ENCODE peak calls at places on chromosomes 11 and 22, in four cellular contexts. One of them, this sample, is unnamed.

GRCh38 chr11:113528982-113529381 is 53.8 kb upstream of the DRD2 start:
- DNase-seq in GM12878: no peak
- DNase-seq in K562: no peak
- DNase-seq in HCT116: no peak
- DNase-seq in this sample: no peak

GRCh38 chr11:130915556-130916237 is 582 bp downstream of the SNX19 start:
- DNase-seq in GM12878: no peak
- DNase-seq in HCT116: no peak
- DNase-seq in K562: no peak
- DNase-seq in this sample: no peak

GRCh38 chr11:76207642-76208378 is 1.5 kb upstream of the WNT11 start:
- DNase-seq in K562: peak
- DNase-seq in HCT116: peak
- DNase-seq in GM12878: no peak
- DNase-seq in this sample: no peak

GRCh38 chr22:28799834-28800307 is 498 bp downstream of the XBP1 start:
- DNase-seq in GM12878: no peak
- DNase-seq in HCT116: no peak
- DNase-seq in K562: peak
- DNase-seq in this sample: no peak

GRCh38 chr11:74018331-74019005 is 9.6 kb upstream of the UCP3 start:
- DNase-seq in HCT116: no peak
- DNase-seq in K562: no peak
- DNase-seq in GM12878: no peak
- DNase-seq in this sample: no peak

GRCh38 chr22:25081409-25081824 is 118.2 kb upstream of the CRYBB3 start:
- DNase-seq in K562: peak
- DNase-seq in HCT116: peak
- DNase-seq in GM12878: no peak
- DNase-seq in this sample: no peak

GRCh38 chr11:130671801-130672700 is 223.6 kb downstream of the ADAMTS15 start:
- DNase-seq in GM12878: no peak
- DNase-seq in K562: no peak
- DNase-seq in HCT116: no peak
- DNase-seq in this sample: no peak

GRCh38 chr22:19990188-19990587 is 26.4 kb downstream of the ARVCF start:
- DNase-seq in HCT116: no peak
- DNase-seq in K562: no peak
- DNase-seq in GM12878: no peak
- DNase-seq in this sample: no peak

GRCh38 chr11:18264035-18264434 is 2.0 kb upstream of the SAA1 start:
- DNase-seq in GM12878: peak
- DNase-seq in K562: no peak
- DNase-seq in HCT116: no peak
- DNase-seq in this sample: no peak

GRCh38 chr11:74686792-74687191 is 44.4 kb downstream of the CHRDL2 start:
- DNase-seq in K562: no peak
- DNase-seq in HCT116: no peak
- DNase-seq in GM12878: no peak
- DNase-seq in this sample: no peak

GRCh38 chr11:72228229-72228843 is 3.8 kb downstream of the INPPL1 start:
- DNase-seq in K562: no peak
- DNase-seq in GM12878: no peak
- DNase-seq in HCT116: no peak
- DNase-seq in this sample: no peak

GRCh38 chr11:10641314-10642206 is 52.0 kb downstream of the IRAG1 start:
- DNase-seq in K562: no peak
- DNase-seq in HCT116: no peak
- DNase-seq in GM12878: peak
- DNase-seq in this sample: no peak

GRCh38 chr11:130278745-130279144 is 36.0 kb downstream of the ZBTB44 start:
- DNase-seq in K562: no peak
- DNase-seq in HCT116: no peak
- DNase-seq in GM12878: no peak
- DNase-seq in this sample: no peak

GRCh38 chr22:23240639-23241389 is 60.5 kb downstream of the BCR start:
- DNase-seq in K562: peak
- DNase-seq in GM12878: no peak
- DNase-seq in HCT116: no peak
- DNase-seq in this sample: no peak

GRCh38 chr11:88535916-88536547 is 198.5 kb upstream of the CTSC start:
- DNase-seq in GM12878: no peak
- DNase-seq in HCT116: peak
- DNase-seq in K562: no peak
- DNase-seq in this sample: no peak

GRCh38 chr11:40328890-40329617 is 1130.4 kb downstream of the LRRC4C start:
- DNase-seq in GM12878: no peak
- DNase-seq in HCT116: no peak
- DNase-seq in K562: no peak
- DNase-seq in this sample: no peak

GRCh38 chr11:32429477-32429876 is 5.9 kb downstream of the WT1 start:
- DNase-seq in K562: no peak
- DNase-seq in GM12878: no peak
- DNase-seq in HCT116: no peak
- DNase-seq in this sample: peak

GRCh38 chr11:126421243-126421642 is 65.8 kb downstream of the ST3GAL4 start:
- DNase-seq in GM12878: no peak
- DNase-seq in K562: no peak
- DNase-seq in HCT116: no peak
- DNase-seq in this sample: no peak

GRCh38 chr11:78350101-78350645 is 67.4 kb downstream of the GAB2 start:
- DNase-seq in GM12878: peak
- DNase-seq in HCT116: no peak
- DNase-seq in K562: no peak
- DNase-seq in this sample: no peak

GRCh38 chr22:21563912-21564311 is 3.6 kb upstream of the UBE2L3 start:
- DNase-seq in K562: no peak
- DNase-seq in HCT116: no peak
- DNase-seq in GM12878: no peak
- DNase-seq in this sample: no peak

GRCh38 chr22:35628732-35629131 is 11.6 kb upstream of the MB start:
- DNase-seq in GM12878: no peak
- DNase-seq in HCT116: no peak
- DNase-seq in K562: no peak
- DNase-seq in this sample: no peak

GRCh38 chr22:39138357-39138997 is 14.0 kb downstream of the CBX7 start:
- DNase-seq in GM12878: no peak
- DNase-seq in K562: no peak
- DNase-seq in HCT116: no peak
- DNase-seq in this sample: no peak

GRCh38 chr11:12581923-12582322 is 92.3 kb upstream of the TEAD1 start:
- DNase-seq in HCT116: peak
- DNase-seq in K562: no peak
- DNase-seq in GM12878: no peak
- DNase-seq in this sample: no peak

GRCh38 chr11:107591098-107591445 is at the start of gene ELMOD1:
- DNase-seq in GM12878: no peak
- DNase-seq in K562: peak
- DNase-seq in HCT116: no peak
- DNase-seq in this sample: no peak

GRCh38 chr11:108958446-108959123 is 293.7 kb downstream of the DDX10 start:
- DNase-seq in K562: no peak
- DNase-seq in HCT116: no peak
- DNase-seq in GM12878: no peak
- DNase-seq in this sample: no peak

GRCh38 chr22:45475876-45476514 is 26.7 kb upstream of the FBLN1 start:
- DNase-seq in HCT116: no peak
- DNase-seq in K562: no peak
- DNase-seq in GM12878: no peak
- DNase-seq in this sample: no peak

GRCh38 chr11:86916330-86916729 is 38.9 kb downstream of the FZD4 start:
- DNase-seq in GM12878: no peak
- DNase-seq in K562: no peak
- DNase-seq in HCT116: peak
- DNase-seq in this sample: no peak

GRCh38 chr22:23197836-23198235 is 17.5 kb downstream of the BCR start:
- DNase-seq in GM12878: no peak
- DNase-seq in HCT116: no peak
- DNase-seq in K562: peak
- DNase-seq in this sample: no peak

GRCh38 chr11:96708469-96708868 is 318.7 kb downstream of the JRKL start:
- DNase-seq in HCT116: no peak
- DNase-seq in K562: no peak
- DNase-seq in GM12878: no peak
- DNase-seq in this sample: no peak

GRCh38 chr11:58864335-58864734 is 19.8 kb upstream of the GLYATL2 start:
- DNase-seq in K562: no peak
- DNase-seq in HCT116: no peak
- DNase-seq in GM12878: no peak
- DNase-seq in this sample: no peak

GRCh38 chr11:129798212-129798611 is 17.4 kb upstream of the TMEM45B start:
- DNase-seq in K562: no peak
- DNase-seq in GM12878: no peak
- DNase-seq in HCT116: no peak
- DNase-seq in this sample: no peak

GRCh38 chr11:83863272-83863671 is 577.1 kb upstream of the CCDC90B start:
- DNase-seq in K562: no peak
- DNase-seq in GM12878: no peak
- DNase-seq in HCT116: no peak
- DNase-seq in this sample: no peak

GRCh38 chr22:21796863-21797262 is 61.3 kb upstream of the YPEL1 start:
- DNase-seq in GM12878: no peak
- DNase-seq in K562: peak
- DNase-seq in HCT116: no peak
- DNase-seq in this sample: no peak

GRCh38 chr11:250740-251299 is 14.0 kb downstream of the PSMD13 start:
- DNase-seq in GM12878: no peak
- DNase-seq in HCT116: no peak
- DNase-seq in K562: peak
- DNase-seq in this sample: peak

GRCh38 chr22:47177334-47177815 is 414.9 kb downstream of the TBC1D22A start:
- DNase-seq in GM12878: no peak
- DNase-seq in K562: no peak
- DNase-seq in HCT116: no peak
- DNase-seq in this sample: no peak

GRCh38 chr11:115678942-115679341 is 174.7 kb upstream of the CADM1 start:
- DNase-seq in K562: no peak
- DNase-seq in GM12878: no peak
- DNase-seq in HCT116: no peak
- DNase-seq in this sample: peak
- TF ChIP-seq EGR1 in K562: no peak
- TF ChIP-seq EGR1 in GM12878: no peak
- TF ChIP-seq EGR1 in HCT116: no peak
- TF ChIP-seq EGR1 in this sample: no peak

GRCh38 chr11:94597896-94598295 is 30.7 kb downstream of the PIWIL4 start:
- DNase-seq in K562: no peak
- DNase-seq in GM12878: no peak
- DNase-seq in HCT116: no peak
- DNase-seq in this sample: no peak
- TF ChIP-seq CTCF in K562: no peak
- TF ChIP-seq CTCF in GM12878: no peak
- TF ChIP-seq CTCF in HCT116: peak
- TF ChIP-seq CTCF in this sample: no peak

GRCh38 chr11:8059571-8060011 is 21.4 kb upstream of the TUB start:
- DNase-seq in K562: peak
- DNase-seq in HCT116: no peak
- DNase-seq in GM12878: no peak
- DNase-seq in this sample: no peak
- TF ChIP-seq ZNF274 in K562: no peak
- TF ChIP-seq ZNF274 in HCT116: no peak
- TF ChIP-seq ZNF274 in GM12878: no peak
- TF ChIP-seq ZNF274 in this sample: no peak

GRCh38 chr11:123125169-123125568 is 63.2 kb upstream of the HSPA8 start:
- DNase-seq in K562: no peak
- DNase-seq in HCT116: no peak
- DNase-seq in GM12878: no peak
- DNase-seq in this sample: no peak

GRCh38 chr11:123132881-123133280 is 62.2 kb downstream of the CLMP start:
- DNase-seq in HCT116: no peak
- DNase-seq in GM12878: no peak
- DNase-seq in K562: no peak
- DNase-seq in this sample: no peak

DNA sequence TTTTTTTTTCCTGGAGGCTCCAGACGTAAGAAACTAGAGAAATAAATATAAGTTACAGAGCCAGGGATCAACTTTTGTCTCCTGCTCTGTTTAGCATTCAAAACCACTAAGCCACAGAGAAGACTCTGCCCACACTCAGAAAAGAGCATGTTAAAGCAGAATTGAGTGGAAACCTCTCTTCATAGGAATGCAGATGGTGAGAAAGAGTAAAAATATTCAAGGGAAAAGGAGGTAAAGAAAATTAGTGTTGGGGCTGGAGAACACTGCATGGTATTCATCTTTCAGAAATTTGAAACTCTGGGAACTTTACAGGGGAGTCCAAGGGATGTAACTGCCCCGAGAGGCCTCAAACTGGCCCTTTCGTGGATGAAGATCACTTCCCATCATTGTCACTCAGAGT is 65.1 kb downstream of the CLMP start:
- DNase-seq in HCT116: no peak
- DNase-seq in GM12878: no peak
- DNase-seq in K562: no peak
- DNase-seq in this sample: no peak
- TF ChIP-seq EGR1 in HCT116: no peak
- TF ChIP-seq EGR1 in GM12878: no peak
- TF ChIP-seq EGR1 in K562: no peak
- TF ChIP-seq EGR1 in this sample: no peak

GRCh38 chr11:46319074-46319453 is 28.2 kb upstream of the DGKZ start:
- DNase-seq in K562: no peak
- DNase-seq in GM12878: no peak
- DNase-seq in HCT116: no peak
- DNase-seq in this sample: no peak

GRCh38 chr11:46315783-46316563 is 31.3 kb upstream of the DGKZ start:
- DNase-seq in GM12878: no peak
- DNase-seq in HCT116: no peak
- DNase-seq in K562: no peak
- DNase-seq in this sample: no peak

GRCh38 chr11:46309669-46310288 is 32.3 kb downstream of the CREB3L1 start:
- DNase-seq in K562: peak
- DNase-seq in HCT116: peak
- DNase-seq in GM12878: no peak
- DNase-seq in this sample: no peak

DNA sequence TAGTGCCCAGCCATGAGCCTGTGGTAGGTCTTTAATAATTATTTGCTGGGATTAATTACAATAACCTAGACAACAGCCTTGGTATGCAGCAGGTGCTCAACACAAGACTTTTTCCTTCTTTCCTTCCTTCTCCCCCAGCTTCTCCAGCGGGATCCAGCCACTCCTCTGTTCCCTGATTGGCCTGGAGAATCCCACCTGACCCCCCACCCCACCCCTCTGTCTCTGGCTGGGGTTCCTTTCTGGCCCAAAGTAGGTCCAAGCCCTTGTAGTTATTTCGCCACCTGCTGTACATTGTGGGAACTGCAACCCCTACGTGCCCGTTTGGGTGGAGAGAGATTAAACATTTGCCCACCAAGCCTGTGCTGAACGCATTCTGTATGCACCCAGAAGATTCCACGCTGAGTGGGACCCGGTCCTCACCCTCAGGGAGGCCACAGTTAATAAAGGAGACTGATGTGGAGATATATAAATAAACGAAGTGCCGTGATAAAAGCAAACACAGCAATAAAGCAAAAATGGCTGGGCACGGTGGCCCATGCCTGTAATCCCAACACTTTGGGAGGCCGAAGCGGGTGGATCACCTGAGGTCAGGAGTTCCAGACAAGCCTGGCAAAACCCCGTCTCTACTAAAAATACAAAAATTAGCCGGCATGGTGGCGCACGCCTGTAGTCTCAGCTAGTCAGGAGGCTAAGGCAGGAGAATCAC is 32.1 kb upstream of the DGKZ start:
- DNase-seq in HCT116: peak
- DNase-seq in GM12878: no peak
- DNase-seq in K562: peak
- DNase-seq in this sample: peak
- TF ChIP-seq CTCF in HCT116: peak
- TF ChIP-seq CTCF in GM12878: peak
- TF ChIP-seq CTCF in K562: peak
- TF ChIP-seq CTCF in this sample: peak